ENCODE peak calls at places on chromosome 9, in four cellular contexts. One of them, this sample, is unnamed.

GRCh38 chr9:113875917-113876805 is at the start of gene ZNF618:
- DNase-seq in foreskin fibroblast: peak; percentile 9
- DNase-seq in astrocyte: no peak
- DNase-seq in nephron progenitor cell: peak; percentile 68
- DNase-seq in this sample: peak; percentile 64

GRCh38 chr9:7241694-7242093 is 483.9 kb downstream of the KDM4C start:
- DNase-seq in foreskin fibroblast: no peak
- DNase-seq in astrocyte: no peak
- DNase-seq in nephron progenitor cell: no peak
- DNase-seq in this sample: no peak

GRCh38 chr9:33123632-33124031 is 43.5 kb downstream of the B4GALT1 start:
- DNase-seq in foreskin fibroblast: no peak
- DNase-seq in astrocyte: no peak
- DNase-seq in nephron progenitor cell: no peak
- DNase-seq in this sample: no peak

GRCh38 chr9:111991179-111991578 is 94.6 kb downstream of the UGCG start:
- DNase-seq in foreskin fibroblast: no peak
- DNase-seq in astrocyte: no peak
- DNase-seq in nephron progenitor cell: no peak
- DNase-seq in this sample: no peak

GRCh38 chr9:124251188-124251587 is 6.6 kb upstream of the NEK6 start:
- DNase-seq in foreskin fibroblast: no peak
- DNase-seq in astrocyte: no peak
- DNase-seq in nephron progenitor cell: no peak
- DNase-seq in this sample: no peak

GRCh38 chr9:89137548-89138462 is 40.8 kb downstream of the SHC3 start:
- DNase-seq in foreskin fibroblast: peak; percentile 91
- DNase-seq in astrocyte: peak; percentile 95
- DNase-seq in nephron progenitor cell: no peak
- DNase-seq in this sample: no peak

GRCh38 chr9:37969130-37969529 is 65.2 kb upstream of the SLC25A51 start:
- DNase-seq in foreskin fibroblast: no peak
- DNase-seq in astrocyte: peak; percentile 55
- DNase-seq in nephron progenitor cell: no peak
- DNase-seq in this sample: no peak

GRCh38 chr9:20980713-20981481 is 50.5 kb downstream of the HACD4 start:
- DNase-seq in foreskin fibroblast: peak; percentile 64
- DNase-seq in astrocyte: peak; percentile 93
- DNase-seq in nephron progenitor cell: peak; percentile 6
- DNase-seq in this sample: no peak

GRCh38 chr9:86434039-86434726 is 80.0 kb upstream of the TUT7 start:
- DNase-seq in foreskin fibroblast: peak; percentile 49
- DNase-seq in astrocyte: peak; percentile 88
- DNase-seq in nephron progenitor cell: peak; percentile 24
- DNase-seq in this sample: no peak

GRCh38 chr9:87494970-87495471 is 2.6 kb upstream of the DAPK1 start:
- DNase-seq in foreskin fibroblast: no peak
- DNase-seq in astrocyte: no peak
- DNase-seq in nephron progenitor cell: no peak
- DNase-seq in this sample: peak; percentile 42

GRCh38 chr9:74025402-74025894 is 471.7 kb upstream of the RORB start:
- DNase-seq in foreskin fibroblast: peak; percentile 22
- DNase-seq in astrocyte: peak; percentile 95
- DNase-seq in nephron progenitor cell: no peak
- DNase-seq in this sample: no peak

GRCh38 chr9:108478871-108479332 is 376.9 kb downstream of the ACTL7B start:
- DNase-seq in foreskin fibroblast: peak; percentile 88
- DNase-seq in astrocyte: peak; percentile 88
- DNase-seq in nephron progenitor cell: no peak
- DNase-seq in this sample: no peak

GRCh38 chr9:77261605-77262004 is 84.3 kb downstream of the VPS13A start:
- DNase-seq in foreskin fibroblast: no peak
- DNase-seq in astrocyte: no peak
- DNase-seq in nephron progenitor cell: no peak
- DNase-seq in this sample: no peak

GRCh38 chr9:129262261-129262660 is 84.2 kb upstream of the IER5L start:
- DNase-seq in foreskin fibroblast: no peak
- DNase-seq in astrocyte: no peak
- DNase-seq in nephron progenitor cell: no peak
- DNase-seq in this sample: no peak

DNA sequence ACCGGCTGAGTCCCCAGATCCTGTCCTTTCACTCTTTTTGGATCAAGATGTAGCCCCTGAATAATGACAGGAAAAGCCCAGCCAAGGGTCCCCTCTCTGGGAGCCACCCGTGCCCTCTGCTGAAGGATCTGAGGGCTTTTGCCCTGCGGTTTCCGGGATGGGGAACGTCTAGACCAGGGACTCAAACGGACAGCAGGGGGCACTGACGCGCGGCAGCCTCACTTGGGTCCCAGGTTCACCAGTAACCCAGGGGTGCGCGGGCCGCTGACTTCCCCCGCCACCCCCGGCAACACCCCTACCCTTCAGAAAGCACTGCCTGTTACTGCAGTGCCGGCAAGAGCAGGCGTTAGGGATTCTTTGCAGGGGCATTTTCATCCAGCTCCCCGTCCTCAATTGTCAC is 98.7 kb upstream of the FCN2 start:
- DNase-seq in foreskin fibroblast: no peak
- DNase-seq in astrocyte: no peak
- DNase-seq in nephron progenitor cell: peak; percentile 54
- DNase-seq in this sample: peak; percentile 46
- TF ChIP-seq CTCF in foreskin fibroblast: peak; percentile 29
- TF ChIP-seq CTCF in astrocyte: peak; percentile 15
- TF ChIP-seq CTCF in nephron progenitor cell: peak; percentile 18
- TF ChIP-seq CTCF in this sample: peak; percentile 46

GRCh38 chr9:92275541-92275940 is 18.0 kb downstream of the IARS1 start:
- DNase-seq in foreskin fibroblast: no peak
- DNase-seq in astrocyte: no peak
- DNase-seq in nephron progenitor cell: no peak
- DNase-seq in this sample: no peak
- TF ChIP-seq CTCF in foreskin fibroblast: no peak
- TF ChIP-seq CTCF in astrocyte: no peak
- TF ChIP-seq CTCF in nephron progenitor cell: no peak
- TF ChIP-seq CTCF in this sample: no peak

GRCh38 chr9:104808030-104808614 is 44.2 kb downstream of the NIPSNAP3B start:
- DNase-seq in foreskin fibroblast: peak; percentile 40
- DNase-seq in astrocyte: peak; percentile 26
- DNase-seq in nephron progenitor cell: no peak
- DNase-seq in this sample: no peak
- TF ChIP-seq CTCF in foreskin fibroblast: peak; percentile 34
- TF ChIP-seq CTCF in astrocyte: peak; percentile 34
- TF ChIP-seq CTCF in nephron progenitor cell: no peak
- TF ChIP-seq CTCF in this sample: no peak

DNA sequence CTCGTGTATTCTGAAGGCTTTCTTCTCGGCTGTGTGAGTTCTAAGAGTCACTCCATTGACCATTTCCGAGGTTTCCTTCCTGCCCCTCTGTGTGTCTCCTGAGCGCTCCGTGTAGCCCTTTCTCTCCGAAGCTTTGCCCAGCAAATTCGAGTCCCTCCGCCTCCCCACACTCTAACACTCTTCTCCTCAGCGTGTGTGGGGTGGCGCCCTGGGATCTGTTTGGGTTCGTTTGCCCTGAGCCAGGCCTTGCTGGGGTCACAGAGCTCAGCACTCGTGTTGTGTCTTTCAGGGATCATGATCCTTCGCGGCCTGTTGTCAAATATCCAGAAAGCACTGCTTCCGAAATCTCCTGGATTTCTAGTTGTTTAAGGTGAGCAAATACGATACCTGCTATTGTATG is 5.6 kb upstream of the PAEP start:
- DNase-seq in foreskin fibroblast: no peak
- DNase-seq in astrocyte: no peak
- DNase-seq in nephron progenitor cell: no peak
- DNase-seq in this sample: no peak
- TF ChIP-seq CTCF in foreskin fibroblast: no peak
- TF ChIP-seq CTCF in astrocyte: no peak
- TF ChIP-seq CTCF in nephron progenitor cell: no peak
- TF ChIP-seq CTCF in this sample: no peak

GRCh38 chr9:24333629-24334028 is 212.1 kb downstream of the IZUMO3 start:
- DNase-seq in foreskin fibroblast: no peak
- DNase-seq in astrocyte: no peak
- DNase-seq in nephron progenitor cell: no peak
- DNase-seq in this sample: no peak
- TF ChIP-seq CTCF in foreskin fibroblast: no peak
- TF ChIP-seq CTCF in astrocyte: no peak
- TF ChIP-seq CTCF in nephron progenitor cell: no peak
- TF ChIP-seq CTCF in this sample: peak; percentile 9

DNA sequence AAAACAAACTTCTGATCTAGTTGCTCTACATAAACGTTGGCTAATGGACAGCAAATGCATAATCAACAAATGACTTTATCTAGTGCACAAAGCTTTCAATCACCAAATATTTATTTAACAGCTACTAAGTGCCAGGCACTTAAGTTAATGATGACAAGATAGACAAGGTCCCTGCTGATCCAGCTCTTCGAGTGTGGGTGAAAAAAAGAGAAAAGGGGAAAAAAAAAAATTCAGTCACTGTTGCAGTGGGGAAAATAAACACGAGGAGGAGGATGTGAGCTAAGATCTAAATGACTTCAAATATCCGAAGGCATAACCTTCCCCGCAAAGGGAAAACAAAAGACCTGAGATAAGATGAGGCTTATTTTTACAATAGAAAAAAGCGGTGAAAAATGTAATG is 9.6 kb downstream of the PSIP1 start:
- DNase-seq in foreskin fibroblast: no peak
- DNase-seq in astrocyte: no peak
- DNase-seq in nephron progenitor cell: no peak
- DNase-seq in this sample: no peak
- TF ChIP-seq CTCF in foreskin fibroblast: no peak
- TF ChIP-seq CTCF in astrocyte: no peak
- TF ChIP-seq CTCF in nephron progenitor cell: no peak
- TF ChIP-seq CTCF in this sample: no peak

GRCh38 chr9:2620876-2621677 is 510 bp upstream of the VLDLR start:
- DNase-seq in foreskin fibroblast: peak; percentile 81
- DNase-seq in astrocyte: peak; percentile 65
- DNase-seq in nephron progenitor cell: peak; percentile 80
- DNase-seq in this sample: peak; percentile 88
- TF ChIP-seq CTCF in foreskin fibroblast: no peak
- TF ChIP-seq CTCF in astrocyte: no peak
- TF ChIP-seq CTCF in nephron progenitor cell: no peak
- TF ChIP-seq CTCF in this sample: no peak

GRCh38 chr9:91844656-91845291 is 105.3 kb downstream of the ROR2 start:
- DNase-seq in foreskin fibroblast: no peak
- DNase-seq in astrocyte: no peak
- DNase-seq in nephron progenitor cell: no peak
- DNase-seq in this sample: no peak

GRCh38 chr9:91843623-91844111 is 106.4 kb downstream of the ROR2 start:
- DNase-seq in foreskin fibroblast: no peak
- DNase-seq in astrocyte: no peak
- DNase-seq in nephron progenitor cell: peak; percentile 67
- DNase-seq in this sample: peak; percentile 46

GRCh38 chr9:91847576-91847975 is 102.5 kb downstream of the ROR2 start:
- DNase-seq in foreskin fibroblast: peak; percentile 28
- DNase-seq in astrocyte: peak; percentile 40
- DNase-seq in nephron progenitor cell: peak; percentile 63
- DNase-seq in this sample: no peak

GRCh38 chr9:91844170-91844569 is 105.9 kb downstream of the ROR2 start:
- DNase-seq in foreskin fibroblast: no peak
- DNase-seq in astrocyte: no peak
- DNase-seq in nephron progenitor cell: no peak
- DNase-seq in this sample: no peak

DNA sequence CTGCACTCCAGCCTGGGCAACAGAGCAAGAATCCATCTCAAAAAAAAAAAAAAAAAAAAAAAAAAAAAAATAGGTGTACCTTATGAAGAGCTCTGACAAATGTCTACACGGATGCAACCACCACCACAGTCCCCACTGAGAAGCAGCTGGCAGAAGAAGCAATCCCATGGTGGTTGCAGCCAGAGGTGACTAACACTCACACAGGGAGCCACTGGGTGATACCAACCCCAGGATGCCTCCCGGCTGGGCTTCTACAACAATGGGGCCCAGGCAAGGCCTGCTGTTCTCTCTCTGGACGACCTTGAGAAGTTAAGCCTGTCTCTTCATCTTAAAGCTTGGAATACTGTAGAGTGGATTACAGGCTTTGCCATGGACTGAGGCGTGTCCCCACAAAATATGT is 104.2 kb downstream of the ROR2 start:
- DNase-seq in foreskin fibroblast: no peak
- DNase-seq in astrocyte: no peak
- DNase-seq in nephron progenitor cell: no peak
- DNase-seq in this sample: no peak
- TF ChIP-seq CTCF in foreskin fibroblast: no peak
- TF ChIP-seq CTCF in astrocyte: no peak
- TF ChIP-seq CTCF in nephron progenitor cell: no peak
- TF ChIP-seq CTCF in this sample: no peak

DNA sequence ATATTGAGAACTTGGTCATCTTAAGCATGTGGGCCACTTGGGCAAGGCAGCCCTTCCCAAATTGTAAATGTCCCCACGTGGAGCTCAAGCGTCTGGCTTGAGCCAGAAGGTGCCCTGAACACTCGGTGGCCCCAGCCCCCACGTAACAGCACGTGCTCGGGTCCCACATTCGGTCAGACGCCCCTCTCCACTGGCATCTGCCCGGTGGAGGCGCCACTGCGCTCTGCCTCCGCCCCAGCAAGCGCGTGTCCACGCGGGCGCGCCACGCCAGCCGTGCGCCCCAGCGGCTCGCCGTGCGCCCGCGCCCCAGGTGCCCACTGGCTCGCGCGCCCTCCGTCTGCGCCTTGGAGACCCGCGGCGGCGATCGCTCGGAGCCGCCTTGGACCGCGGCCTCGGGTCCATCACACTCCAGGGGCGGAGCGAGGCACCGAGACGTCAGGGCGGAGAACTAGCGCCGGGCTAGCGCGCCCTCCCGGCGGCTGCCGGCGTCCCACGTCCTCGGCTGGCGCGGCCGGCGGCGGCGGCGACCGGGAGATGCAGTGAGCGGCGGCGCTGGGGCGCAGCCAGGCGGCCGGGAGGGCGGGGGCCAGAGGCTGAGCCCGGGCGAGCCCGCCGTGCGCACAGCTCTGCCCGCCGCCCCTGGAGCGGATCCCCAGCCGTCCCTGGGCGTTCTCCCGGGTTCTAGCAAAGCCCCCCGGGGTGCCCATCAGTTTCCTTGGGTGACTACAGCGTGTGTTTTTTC is at the start of gene PALM2AKAP2:
- DNase-seq in foreskin fibroblast: peak; percentile 73
- DNase-seq in astrocyte: peak; percentile 54
- DNase-seq in nephron progenitor cell: peak; percentile 84
- DNase-seq in this sample: peak; percentile 84
- TF ChIP-seq CTCF in foreskin fibroblast: peak; percentile 29
- TF ChIP-seq CTCF in astrocyte: no peak
- TF ChIP-seq CTCF in nephron progenitor cell: no peak
- TF ChIP-seq CTCF in this sample: peak; percentile 15